ENCODE peak calls at places on chromosomes 4 and X, in six cellular contexts. E is heart left ventricle, B is ovary, U is suprapubic skin, F is IMR-90, M is stomach. R is an unnamed sample.

GRCh38 chr4:62324215-62324614 is 1124.1 kb downstream of the ADGRL3 start:
- DNase-seq in E (no peak), B (no peak), U (no peak), F (no peak), M (no peak), R (no peak)

GRCh38 chr4:167622481-167623240 is 388.4 kb upstream of the SPOCK3 start:
- DNase-seq in E (no peak), B (no peak), U (no peak), F (peak; percentile 19), M (peak; percentile 66), R (peak; percentile 79)

GRCh38 chrX:49838374-49838773 is 9.3 kb downstream of the PAGE4 start:
- DNase-seq in E (no peak), B (no peak), U (no peak), F (peak; percentile 15), M (peak; percentile 34), R (peak; percentile 29)

GRCh38 chr4:53362093-53362492 is 3.8 kb downstream of the SCFD2 start:
- DNase-seq in E (no peak), B (no peak), U (no peak), F (no peak), M (no peak), R (no peak)

GRCh38 chr4:150252741-150253140 is 174.5 kb downstream of the DCLK2 start:
- DNase-seq in E (no peak), B (no peak), U (no peak), F (no peak), M (no peak), R (no peak)

GRCh38 chrX:18026171-18026570 is 165.1 kb upstream of the RAI2 start:
- DNase-seq in E (no peak), B (no peak), U (no peak), F (no peak), M (no peak), R (no peak)

GRCh38 chr4:86595426-86595805 is 1.3 kb downstream of the PTPN13 start:
- DNase-seq in E (no peak), B (no peak), U (no peak), F (peak; percentile 30), M (no peak), R (peak; percentile 43)

GRCh38 chrX:95716841-95717240 is 967.8 kb upstream of the DIAPH2 start:
- DNase-seq in E (no peak), B (no peak), U (no peak), F (no peak), M (no peak), R (no peak)

GRCh38 chrX:9456250-9457074 is 8.4 kb upstream of the TBL1X start:
- DNase-seq in E (no peak), B (no peak), U (no peak), F (no peak), M (no peak), R (no peak)

GRCh38 chrX:2395261-2395850 is 105.4 kb downstream of the DHRSX start:
- DNase-seq in E (no peak), B (no peak), U (peak; percentile 69), F (no peak), M (no peak), R (no peak)

GRCh38 chr4:108919229-108919893 is 156.5 kb upstream of the ETNPPL start:
- DNase-seq in E (no peak), B (no peak), U (no peak), F (no peak), M (no peak), R (no peak)

GRCh38 chrX:134416106-134416505 is 43.9 kb upstream of the HPRT1 start:
- DNase-seq in E (no peak), B (no peak), U (no peak), F (no peak), M (no peak), R (no peak)

GRCh38 chr4:148415500-148415899 is 26.7 kb downstream of the NR3C2 start:
- DNase-seq in E (no peak), B (no peak), U (no peak), F (peak; percentile 3), M (no peak), R (no peak)

GRCh38 chrX:119605739-119606507 is at the start of gene NKRF:
- DNase-seq in E (peak; percentile 95), B (peak; percentile 95), U (peak; percentile 94), F (peak; percentile 90), M (peak; percentile 93), R (peak; percentile 94)

GRCh38 chrX:150635952-150636351 is 57.2 kb upstream of the MTMR1 start:
- DNase-seq in E (no peak), B (no peak), U (no peak), F (peak; percentile 84), M (no peak), R (no peak)
- H3K27ac ChIP-seq in E (no peak overlapping the region), B (no peak overlapping the region), U (no peak overlapping the region), F (no peak overlapping the region), M (no peak overlapping the region), R (no peak overlapping the region)

GRCh38 chrX:41293269-41293668 is 40.7 kb upstream of the DDX3X start:
- DNase-seq in E (no peak), B (no peak), U (no peak), F (no peak), M (no peak), R (peak; percentile 15)
- TF ChIP-seq CTCF in E (no peak), B (no peak), U (no peak), F (peak; percentile 13), M (no peak), R (no peak)

DNA sequence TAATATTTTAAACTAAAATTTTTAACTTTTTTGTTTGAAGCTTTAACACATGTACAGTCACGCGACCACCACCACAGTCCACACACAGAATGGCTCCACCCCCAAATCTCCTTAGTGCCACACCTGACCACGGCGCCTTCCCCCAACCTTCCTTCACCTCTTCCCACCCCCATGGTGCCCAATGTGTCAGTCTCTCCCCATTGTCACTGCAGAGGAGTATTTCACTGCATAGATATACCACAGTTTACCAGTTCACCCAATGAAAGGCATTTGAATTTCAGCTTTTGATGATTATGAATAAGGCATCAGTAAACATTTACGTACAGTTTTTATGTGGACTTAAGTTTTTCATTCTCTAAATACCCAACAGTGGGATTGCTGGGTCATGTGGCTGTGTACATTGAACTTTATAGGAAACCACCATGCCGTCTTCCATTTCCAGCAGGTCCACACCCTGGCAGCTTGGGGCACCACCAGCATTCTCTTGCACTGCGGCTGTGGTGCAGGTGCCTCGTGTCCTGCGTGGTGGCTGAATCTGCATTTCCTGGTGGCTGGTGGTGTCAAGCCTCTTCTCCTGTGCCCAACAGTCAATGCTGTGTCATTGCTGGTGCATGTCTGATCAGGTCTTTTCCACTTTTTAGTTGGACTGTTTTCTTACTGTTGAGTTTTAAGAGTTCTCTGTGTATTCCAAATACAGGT is 49.0 kb downstream of the CPLX1 start:
- DNase-seq in E (peak; percentile 29), B (no peak), U (no peak), F (no peak), M (no peak), R (no peak)
- TF ChIP-seq POLR2A in E (no peak), B (no peak), U (no peak), F (no peak), M (no peak), R (no peak)

GRCh38 chrX:153477039-153477438 is 6.7 kb upstream of the HAUS7 start:
- DNase-seq in E (peak; percentile 73), B (peak; percentile 57), U (no peak), F (peak; percentile 59), M (no peak), R (no peak)
- H3K27ac ChIP-seq in E (peak overlapping the region; percentile 49), B (no peak overlapping the region), U (no peak overlapping the region), F (peak overlapping the region; percentile 86), M (peak overlapping the region; percentile 51), R (no peak overlapping the region)

DNA sequence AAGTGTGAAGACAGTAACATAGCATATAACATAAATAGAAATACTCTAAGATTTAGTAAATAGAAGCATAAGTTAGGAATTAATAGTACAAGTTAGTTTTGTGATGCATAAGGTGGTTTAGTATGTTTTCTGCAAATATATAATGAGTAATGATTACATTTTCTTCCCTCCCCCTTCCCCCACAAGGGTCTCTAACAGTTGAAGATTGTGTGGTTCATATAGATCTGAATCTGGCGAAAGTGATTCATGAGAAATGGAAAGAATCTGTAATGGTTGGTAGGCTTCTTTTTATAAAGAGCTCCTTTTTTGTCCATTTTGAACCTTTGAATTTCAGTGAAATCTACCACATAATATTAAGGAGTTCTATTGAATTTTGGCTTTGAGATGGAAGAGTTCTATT is 66.3 kb downstream of the N4BP2 start:
- DNase-seq in E (no peak), B (no peak), U (no peak), F (no peak), M (no peak), R (no peak)
- TF ChIP-seq CTCF in E (no peak), B (no peak), U (no peak), F (no peak), M (no peak), R (no peak)

DNA sequence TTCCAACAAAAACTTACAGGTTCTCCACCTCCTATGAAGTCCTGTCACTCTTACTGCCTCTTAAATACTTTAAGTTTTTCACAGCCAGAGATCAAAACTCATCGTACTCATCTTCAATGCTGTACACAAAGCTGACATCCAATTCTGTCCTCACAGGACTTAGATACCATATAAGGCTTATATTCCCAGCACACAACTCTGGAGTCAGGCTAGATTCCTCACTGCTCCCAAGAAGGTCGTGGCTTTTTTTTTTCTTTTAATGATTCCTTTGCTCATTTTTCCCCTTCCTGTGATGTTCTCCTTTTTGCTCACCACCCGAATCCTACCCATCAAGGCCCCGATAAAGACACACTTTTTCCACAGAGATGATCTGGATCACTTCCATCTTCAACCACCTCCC is 914 bp downstream of the TRAPPC2 start:
- DNase-seq in E (no peak), B (no peak), U (no peak), F (peak; percentile 23), M (no peak), R (no peak)
- TF ChIP-seq POLR2A in E (no peak), B (no peak), U (no peak), F (no peak), M (no peak), R (no peak)